ENCODE peak calls at places on chromosomes 13 and 19, in ten cellular contexts. X, T, V, A, O, G, P, J, H and F are unnamed samples.

GRCh38 chr19:39199025-39199424 is 2.3 kb downstream of the NCCRP1 start:
- DNase-seq in T (no peak), P (no peak), A (peak), J (no peak), H (peak), G (no peak), O (peak), X (peak), V (no peak), F (no peak)

GRCh38 chr19:2587001-2587719 is 111.2 kb downstream of the GADD45B start:
- DNase-seq in A (no peak), H (no peak), O (peak), X (no peak), V (no peak), P (peak), G (no peak), T (no peak), J (no peak), F (no peak)

GRCh38 chr19:39738809-39739208 is 980 bp upstream of the CLC start:
- DNase-seq in A (no peak), H (no peak), V (no peak), T (no peak), J (no peak), P (no peak), G (no peak), X (no peak), O (no peak), F (no peak)

GRCh38 chr13:38141792-38142191 is 207.9 kb upstream of the UFM1 start:
- DNase-seq in A (no peak), O (no peak), P (no peak), X (no peak), H (no peak), V (no peak), G (no peak), J (no peak), T (no peak), F (no peak)

GRCh38 chr13:113095146-113096051 is 10.2 kb upstream of the F7 start:
- DNase-seq in H (no peak), T (no peak), V (no peak), P (no peak), A (no peak), J (no peak), G (no peak), O (no peak), X (no peak), F (no peak)

GRCh38 chr13:51803422-51804294 is at the start of gene DHRS12:
- DNase-seq in X (peak), V (peak), H (peak), A (peak), J (peak), P (peak), O (peak), G (peak), T (peak), F (peak)

GRCh38 chr19:21638776-21639175 is 128.6 kb downstream of the ZNF100 start:
- DNase-seq in J (no peak), A (no peak), T (no peak), O (no peak), H (no peak), V (no peak), G (no peak), P (no peak), X (no peak), F (no peak)

GRCh38 chr19:48102870-48103751 is 7.5 kb downstream of the PLA2G4C start:
- DNase-seq in G (peak), X (no peak), V (no peak), T (peak), A (no peak), P (no peak), O (peak), H (peak), J (peak), F (peak)

GRCh38 chr13:26112843-26113242 is 61.0 kb upstream of the SHISA2 start:
- DNase-seq in G (no peak), V (no peak), P (no peak), T (peak), J (no peak), O (peak), X (no peak), H (no peak), A (no peak), F (no peak)

GRCh38 chr19:14381689-14382474 is 638 bp downstream of the ADGRE5 start:
- DNase-seq in G (peak), H (no peak), V (peak), J (peak), O (peak), X (peak), T (peak), A (no peak), P (no peak), F (peak)

GRCh38 chr19:42206871-42207755 is 10.4 kb downstream of the DEDD2 start:
- DNase-seq in V (no peak), A (no peak), O (peak), T (peak), H (no peak), J (no peak), P (no peak), X (no peak), G (peak), F (peak)

GRCh38 chr13:41562541-41563178 is 105.3 kb downstream of the RGCC start:
- DNase-seq in A (no peak), O (no peak), H (no peak), P (no peak), J (no peak), T (no peak), X (no peak), G (no peak), V (no peak), F (no peak)

GRCh38 chr19:14561832-14562351 is 10.0 kb downstream of the NDUFB7 start:
- DNase-seq in X (no peak), V (no peak), H (no peak), A (no peak), G (no peak), J (no peak), O (peak), T (peak), P (no peak), F (no peak)

DNA sequence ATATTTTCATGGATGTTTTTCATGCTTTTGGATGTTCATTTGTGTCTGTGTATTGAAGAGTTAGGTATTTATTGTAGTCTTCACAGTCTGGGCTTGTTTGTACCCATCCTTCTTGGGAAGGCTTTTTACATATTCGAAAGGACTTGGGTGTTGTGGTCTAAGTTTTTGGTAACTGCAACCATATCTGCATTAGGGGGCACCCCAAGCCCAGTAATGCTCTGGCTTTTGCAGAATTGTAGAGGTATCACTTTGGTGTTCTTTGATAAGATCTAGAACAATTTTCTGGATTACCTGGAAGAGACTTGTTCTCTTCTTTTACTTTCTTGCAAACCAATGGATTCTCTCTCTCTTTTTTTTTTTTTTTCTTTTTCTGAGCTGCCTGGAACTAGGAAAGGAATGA is 581.3 kb downstream of the DACH1 start:
- DNase-seq in A (no peak), H (peak), V (no peak), G (no peak), O (no peak), J (no peak), P (no peak), X (no peak), T (no peak), F (peak)
- TF ChIP-seq CTCF in A (no peak), H (no peak), V (peak), G (no peak), O (no peak), J (no peak), P (no peak), X (no peak), T (peak), F (no peak)

DNA sequence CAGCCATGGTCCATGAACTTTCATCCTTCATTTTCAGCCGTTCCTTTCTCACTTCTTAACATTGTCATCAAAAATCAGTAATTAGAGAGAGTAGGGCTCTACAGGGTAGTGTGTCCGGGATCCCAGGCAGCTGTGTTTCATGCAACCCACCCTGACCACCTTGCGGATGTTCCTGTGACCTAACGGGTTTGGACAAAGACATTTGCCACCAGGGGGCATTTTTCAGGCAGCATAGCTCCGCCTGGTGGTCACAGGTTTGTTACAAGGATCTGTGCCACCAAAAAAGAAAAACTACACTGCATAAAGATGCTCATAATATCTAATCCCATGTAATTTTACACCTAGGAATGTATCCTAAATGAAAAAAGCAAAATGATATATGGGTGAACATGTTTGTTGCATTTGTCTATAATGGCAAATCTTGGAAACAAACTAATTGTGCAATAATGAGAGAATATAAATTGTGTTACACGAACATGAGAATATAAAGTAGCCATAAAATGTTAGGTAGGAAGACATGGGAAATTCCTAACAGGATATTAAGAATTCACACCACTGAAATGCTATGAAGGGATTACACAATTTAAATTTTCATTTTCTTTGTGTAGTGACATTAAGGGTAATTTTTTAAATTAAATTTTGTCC is 123.0 kb downstream of the SLC7A1 start:
- DNase-seq in P (no peak), A (no peak), H (peak), X (peak), O (peak), V (peak), T (peak), G (peak), J (no peak), F (peak)
- TF ChIP-seq CTCF in P (peak), A (no peak), H (peak), X (peak), O (peak), V (peak), T (peak), G (peak), J (peak), F (peak)

GRCh38 chr13:21719463-21719862 is 48.6 kb downstream of the FGF9 start:
- DNase-seq in G (no peak), V (no peak), J (no peak), P (no peak), O (no peak), X (no peak), T (no peak), A (no peak), H (no peak), F (no peak)
- TF ChIP-seq CTCF in G (no peak), V (no peak), J (no peak), P (no peak), O (no peak), X (no peak), T (no peak), A (no peak), H (no peak), F (no peak)

DNA sequence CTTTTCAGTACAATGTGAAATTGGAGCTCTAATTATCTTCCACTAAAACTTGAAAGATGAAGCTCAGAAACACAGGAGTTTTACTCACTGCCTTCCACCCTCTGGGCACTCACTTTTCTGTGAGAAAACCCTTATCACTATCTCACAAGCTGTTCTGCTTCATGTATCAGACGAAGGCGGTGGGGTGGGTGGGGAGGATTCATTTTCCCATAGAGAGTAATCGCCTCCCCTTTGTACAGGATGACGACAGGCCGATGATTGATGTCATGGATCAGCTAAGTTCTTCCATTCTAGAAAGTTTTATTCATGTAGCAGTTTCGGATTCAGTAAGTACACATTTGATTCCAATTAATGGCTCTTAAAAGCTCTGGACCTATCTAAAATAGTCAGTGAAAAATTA is 139.9 kb downstream of the ZAR1L start:
- DNase-seq in V (no peak), J (no peak), O (no peak), X (no peak), H (no peak), T (no peak), G (no peak), A (no peak), P (no peak), F (no peak)
- TF ChIP-seq CTCF in V (no peak), J (no peak), O (no peak), X (no peak), H (no peak), T (no peak), G (no peak), A (no peak), P (no peak), F (no peak)

GRCh38 chr13:96796234-96796633 is 198.0 kb downstream of the OXGR1 start:
- DNase-seq in O (no peak), X (no peak), G (no peak), P (no peak), J (no peak), H (no peak), A (no peak), T (no peak), V (no peak), F (no peak)
- TF ChIP-seq CTCF in O (no peak), X (no peak), G (no peak), P (no peak), J (no peak), H (no peak), A (no peak), T (peak), V (no peak), F (no peak)

DNA sequence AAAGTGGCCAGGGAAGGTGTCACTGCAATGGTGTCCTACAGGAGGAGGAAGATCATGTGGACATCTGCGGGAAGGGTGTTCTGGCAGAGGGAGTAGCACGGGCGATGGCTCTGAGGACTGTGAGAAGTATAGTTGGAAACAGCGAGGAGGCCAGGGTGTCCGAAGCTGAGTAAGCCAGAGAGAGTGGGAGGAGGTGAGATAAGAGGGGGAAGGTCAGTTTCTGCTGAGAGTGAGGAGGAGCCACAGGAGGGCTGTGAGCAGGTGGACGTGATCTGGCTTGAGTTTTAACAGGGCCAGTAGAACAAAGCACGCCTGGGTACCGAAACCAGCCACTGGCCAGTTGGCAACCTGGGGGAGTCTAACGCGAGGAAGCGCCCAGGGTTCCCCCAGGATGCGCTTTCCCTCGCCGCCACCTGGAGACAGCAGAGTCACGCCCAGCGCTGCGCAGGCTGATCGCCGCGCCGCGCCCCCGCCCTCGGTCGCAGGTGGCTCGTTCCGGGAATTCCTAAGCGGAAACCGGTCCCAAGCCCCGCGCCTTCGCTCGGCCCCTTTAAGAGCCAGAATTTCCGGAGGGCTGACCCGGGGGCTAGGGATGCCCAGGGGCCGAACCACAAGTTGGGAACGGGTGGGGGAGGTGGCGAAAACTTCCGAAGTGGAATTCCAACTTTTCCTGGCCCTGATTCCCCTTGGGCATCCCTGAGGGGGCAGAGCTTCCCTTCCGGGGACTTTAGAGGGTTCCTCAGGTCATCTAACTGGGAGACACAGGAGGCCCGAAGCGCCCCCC is 1.1 kb upstream of the LSR start:
- DNase-seq in V (peak), H (peak), X (no peak), O (no peak), A (no peak), J (peak), G (peak), P (peak), T (no peak), F (peak)
- TF ChIP-seq CTCF in V (peak), H (peak), X (peak), O (no peak), A (no peak), J (peak), G (peak), P (peak), T (no peak), F (peak)

GRCh38 chr19:50371914-50372475 is 4.3 kb upstream of the NR1H2 start:
- DNase-seq in V (no peak), H (no peak), G (no peak), X (no peak), O (no peak), J (no peak), T (no peak), A (no peak), P (no peak), F (no peak)
- TF ChIP-seq CTCF in V (no peak), H (no peak), G (no peak), X (no peak), O (no peak), J (no peak), T (no peak), A (no peak), P (no peak), F (no peak)